ENCODE peak calls at places on chromosome 20, in eight cellular contexts. U is MM.1S; L is body of pancreas; V is adrenal gland; F is ovary; A is hepatocyte; N is CD4-positive, alpha-beta T cell; W is mammary epithelial cell. H is an unnamed sample.

GRCh38 chr20:52972965-52973819 is 1.0 kb downstream of the TSHZ2 start:
- DNase-seq in U (peak; percentile 20), L (no peak), V (peak; percentile 58), F (peak; percentile 51), A (peak; percentile 40), N (peak; percentile 32), W (peak; percentile 60), H (no peak)

GRCh38 chr20:31278178-31278577 is 20.7 kb downstream of the DEFB115 start:
- DNase-seq in U (no peak), L (no peak), V (no peak), F (no peak), A (no peak), N (no peak), W (no peak), H (no peak)

GRCh38 chr20:9331707-9332435 is 182.5 kb upstream of the LAMP5 start:
- DNase-seq in U (no peak), L (no peak), V (no peak), F (no peak), A (no peak), N (no peak), W (no peak), H (no peak)

GRCh38 chr20:23497458-23498026 is 6.6 kb downstream of the CST8 start:
- DNase-seq in U (no peak), L (no peak), V (no peak), F (no peak), A (no peak), N (no peak), W (peak; percentile 22), H (no peak)

GRCh38 chr20:8385247-8385646 is 253.2 kb downstream of the PLCB1 start:
- DNase-seq in U (no peak), L (peak; percentile 56), V (no peak), F (no peak), A (no peak), N (no peak), W (no peak), H (peak; percentile 73)

GRCh38 chr20:9945406-9945805 is 89.4 kb upstream of the ANKEF1 start:
- DNase-seq in U (no peak), L (no peak), V (no peak), F (no peak), A (no peak), N (no peak), W (peak; percentile 79), H (peak; percentile 27)

GRCh38 chr20:31695849-31696804 is 26.5 kb downstream of the BCL2L1 start:
- DNase-seq in U (no peak), L (no peak), V (peak; percentile 87), F (no peak), A (peak; percentile 80), N (no peak), W (peak; percentile 58), H (peak; percentile 40)

GRCh38 chr20:8943638-8944037 is 125.2 kb upstream of the PLCB4 start:
- DNase-seq in U (no peak), L (no peak), V (no peak), F (no peak), A (no peak), N (no peak), W (no peak), H (no peak)

GRCh38 chr20:33281550-33282146 is 1.4 kb upstream of the BPIFB1 start:
- DNase-seq in U (no peak), L (no peak), V (no peak), F (no peak), A (no peak), N (no peak), W (no peak), H (no peak)

GRCh38 chr20:32079655-32080109 is 27.6 kb downstream of the HCK start:
- DNase-seq in U (no peak), L (no peak), V (no peak), F (no peak), A (no peak), N (no peak), W (no peak), H (no peak)

GRCh38 chr20:5073154-5074049 is 46.4 kb downstream of the PCNA start:
- DNase-seq in U (no peak), L (peak; percentile 88), V (peak; percentile 94), F (peak; percentile 77), A (peak; percentile 30), N (no peak), W (peak; percentile 91), H (peak; percentile 27)

GRCh38 chr20:31475472-31476312 is 604 bp downstream of the REM1 start:
- DNase-seq in U (no peak), L (no peak), V (no peak), F (no peak), A (no peak), N (no peak), W (no peak), H (no peak)

GRCh38 chr20:15528386-15529111 is 1044.7 kb downstream of the KIF16B start:
- DNase-seq in U (no peak), L (no peak), V (peak; percentile 79), F (peak; percentile 41), A (peak; percentile 19), N (no peak), W (no peak), H (peak; percentile 67)

GRCh38 chr20:39451386-39451785 is 489.2 kb downstream of the DHX35 start:
- DNase-seq in U (no peak), L (no peak), V (no peak), F (no peak), A (no peak), N (no peak), W (no peak), H (no peak)

GRCh38 chr20:32522775-32523612 is 62.1 kb downstream of the NOL4L start:
- DNase-seq in U (no peak), L (no peak), V (no peak), F (no peak), A (no peak), N (no peak), W (no peak), H (peak; percentile 14)

GRCh38 chr20:44714701-44715494 is at the start of gene CCN5:
- DNase-seq in U (no peak), L (peak; percentile 76), V (peak; percentile 89), F (peak; percentile 96), A (peak; percentile 70), N (no peak), W (peak; percentile 82), H (peak; percentile 60)

GRCh38 chr20:63895886-63896135 is 885 bp downstream of the DNAJC5 start:
- DNase-seq in U (no peak), L (no peak), V (no peak), F (no peak), A (no peak), N (no peak), W (peak; percentile 50), H (no peak)

GRCh38 chr20:47036091-47036880 is 141.6 kb downstream of the EYA2 start:
- DNase-seq in U (no peak), L (no peak), V (no peak), F (no peak), A (no peak), N (no peak), W (no peak), H (no peak)

GRCh38 chr20:34573541-34573940 is 15.0 kb downstream of the MAP1LC3A start:
- DNase-seq in U (no peak), L (no peak), V (no peak), F (no peak), A (no peak), N (no peak), W (no peak), H (no peak)

GRCh38 chr20:10861619-10862018 is 187.8 kb upstream of the JAG1 start:
- DNase-seq in U (no peak), L (peak; percentile 65), V (no peak), F (no peak), A (no peak), N (no peak), W (peak; percentile 33), H (no peak)

GRCh38 chr20:25254986-25255680 is 7.2 kb downstream of the PYGB start:
- DNase-seq in U (no peak), L (peak; percentile 32), V (peak; percentile 85), F (no peak), A (no peak), N (no peak), W (peak; percentile 35), H (no peak)
- H3K27ac ChIP-seq in U (no peak overlapping the region), L (peak overlapping the region; percentile 74), V (no peak overlapping the region), F (no peak overlapping the region), A (no peak overlapping the region), N (no peak overlapping the region), W (no peak overlapping the region), H (no peak overlapping the region)

DNA sequence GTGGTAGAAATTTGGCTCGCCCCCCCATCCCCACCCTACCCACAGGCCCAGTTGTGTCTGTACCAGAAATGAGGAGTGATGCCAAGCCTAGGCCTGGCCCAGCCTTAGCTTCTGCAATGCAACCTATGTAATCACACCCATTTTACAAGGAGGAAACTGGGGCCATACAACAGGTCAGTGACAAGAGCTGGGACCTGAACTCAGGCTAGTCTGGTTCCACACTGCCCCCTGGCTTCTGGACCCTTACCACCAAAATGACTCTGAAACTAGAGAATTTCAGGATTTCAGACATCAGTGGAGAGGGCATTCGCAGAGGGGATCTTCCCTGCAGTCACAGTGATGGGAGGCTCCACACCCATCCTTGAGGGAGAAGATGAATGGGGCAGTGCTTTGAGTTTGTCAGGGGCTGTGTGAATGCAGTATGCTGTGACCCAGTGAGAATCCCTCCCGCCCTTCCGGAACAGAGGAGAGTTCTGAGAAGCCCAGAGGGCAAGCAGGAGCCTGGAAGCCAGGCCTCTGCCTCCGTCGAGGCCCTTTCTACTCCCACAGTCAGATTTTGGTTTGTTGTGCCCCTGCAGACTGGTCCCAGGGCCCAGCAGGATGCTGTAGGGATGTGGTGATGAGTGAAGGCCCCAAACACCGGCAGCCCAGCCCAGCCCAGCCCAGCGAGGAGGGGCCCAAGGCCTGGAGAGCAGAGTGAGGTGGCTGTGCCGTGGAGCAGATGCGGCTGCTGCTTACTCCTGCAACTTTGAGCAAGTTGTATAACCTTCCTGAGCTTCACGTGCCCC is 48.1 kb upstream of the MYL9 start:
- DNase-seq in U (no peak), L (peak; percentile 44), V (no peak), F (no peak), A (no peak), N (no peak), W (no peak), H (no peak)
- TF ChIP-seq CTCF in U (peak; percentile 39), L (peak; percentile 24), V (no peak), F (no peak), A (peak; percentile 26), N (no peak), W (peak; percentile 42), H (peak; percentile 37)

DNA sequence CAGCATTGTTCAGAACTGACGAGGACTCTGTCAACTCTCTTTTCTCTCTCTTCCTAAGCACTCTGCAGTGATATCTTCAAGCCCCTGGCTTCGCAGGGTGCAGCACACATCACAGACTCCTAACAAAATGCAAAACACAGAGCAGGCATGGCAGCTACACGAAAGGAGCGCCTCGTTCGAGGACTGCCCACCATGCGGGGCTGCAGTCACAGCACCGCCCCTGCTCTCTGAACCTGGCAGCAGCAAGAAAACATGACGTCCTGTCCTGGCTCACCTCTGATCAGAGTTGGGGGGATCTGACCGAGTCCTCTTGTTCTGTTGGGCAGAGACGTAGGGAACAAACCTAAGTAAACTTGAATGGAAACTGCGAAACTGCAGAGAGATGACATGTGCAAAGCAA is 281.8 kb downstream of the CDH26 start:
- DNase-seq in U (no peak), L (no peak), V (no peak), F (no peak), A (no peak), N (no peak), W (no peak), H (no peak)
- H3K27ac ChIP-seq in U (no peak overlapping the region), L (no peak overlapping the region), V (no peak overlapping the region), F (no peak overlapping the region), A (no peak overlapping the region), N (no peak overlapping the region), W (no peak overlapping the region), H (no peak overlapping the region)

GRCh38 chr20:62694106-62694505 is 14.5 kb upstream of the NTSR1 start:
- DNase-seq in U (no peak), L (no peak), V (no peak), F (no peak), A (no peak), N (no peak), W (no peak), H (no peak)
- TF ChIP-seq CTCF in U (no peak), L (no peak), V (no peak), F (no peak), A (no peak), N (no peak), W (no peak), H (no peak)